ENCODE peak calls at places on chromosomes 1 and 21, in seven cellular contexts. K, Z, O, S, M, B and F are unnamed samples.
A peak's percentile ranks its signal among the peaks of the same experiment; 100 is the strongest.

GRCh38 chr1:184289825-184290550 is 96.8 kb upstream of the C1orf21 start:
- DNase-seq in K (peak; percentile 65), Z (no peak), O (no peak), S (no peak), M (peak; percentile 58), B (no peak), F (no peak)

GRCh38 chr1:95098196-95098595 is 19.0 kb upstream of the TLCD4 start:
- DNase-seq in K (no peak), Z (no peak), O (no peak), S (no peak), M (no peak), B (peak; percentile 49), F (no peak)

GRCh38 chr1:217721692-217722091 is 90.5 kb downstream of the SPATA17 start:
- DNase-seq in K (no peak), Z (no peak), O (no peak), S (no peak), M (no peak), B (no peak), F (no peak)

GRCh38 chr21:46116189-46116845 is 18.4 kb downstream of the COL6A2 start:
- DNase-seq in K (no peak), Z (peak; percentile 12), O (no peak), S (peak; percentile 65), M (no peak), B (no peak), F (no peak)

GRCh38 chr1:231929311-231929710 is 302.7 kb downstream of the DISC1 start:
- DNase-seq in K (no peak), Z (no peak), O (no peak), S (no peak), M (no peak), B (peak; percentile 67), F (no peak)

GRCh38 chr1:180173451-180173850 is 18.8 kb downstream of the QSOX1 start:
- DNase-seq in K (no peak), Z (no peak), O (no peak), S (no peak), M (no peak), B (no peak), F (no peak)

GRCh38 chr1:218816999-218817398 is 356.7 kb upstream of the LYPLAL1 start:
- DNase-seq in K (no peak), Z (no peak), O (no peak), S (no peak), M (no peak), B (no peak), F (no peak)

GRCh38 chr1:65065535-65066378 is 82.2 kb upstream of the AK4 start:
- DNase-seq in K (peak; percentile 65), Z (peak; percentile 35), O (peak; percentile 54), S (no peak), M (no peak), B (no peak), F (peak; percentile 66)

GRCh38 chr1:91201174-91201573 is 179.3 kb upstream of the ZNF644 start:
- DNase-seq in K (no peak), Z (no peak), O (no peak), S (no peak), M (no peak), B (no peak), F (no peak)

GRCh38 chr1:64072089-64072835 is 131.2 kb upstream of the UBE2U start:
- DNase-seq in K (peak; percentile 14), Z (peak; percentile 22), O (peak; percentile 46), S (no peak), M (no peak), B (peak; percentile 29), F (no peak)

GRCh38 chr1:115142616-115143015 is 53.3 kb upstream of the TSPAN2 start:
- DNase-seq in K (no peak), Z (no peak), O (no peak), S (no peak), M (no peak), B (peak; percentile 68), F (no peak)

GRCh38 chr1:68049941-68050878 is at the start of gene DIRAS3:
- DNase-seq in K (peak; percentile 84), Z (no peak), O (no peak), S (no peak), M (no peak), B (peak; percentile 60), F (peak; percentile 66)

GRCh38 chr1:6178751-6179563 is 1.2 kb downstream of the CHD5 start:
- DNase-seq in K (no peak), Z (no peak), O (no peak), S (no peak), M (no peak), B (no peak), F (no peak)

GRCh38 chr1:172906778-172907592 is 143.8 kb downstream of the TNFSF18 start:
- DNase-seq in K (no peak), Z (no peak), O (no peak), S (no peak), M (peak; percentile 66), B (peak; percentile 93), F (no peak)

GRCh38 chr1:233328661-233329498 is 1.4 kb downstream of the MAP3K21 start:
- DNase-seq in K (peak; percentile 43), Z (no peak), O (peak; percentile 29), S (no peak), M (no peak), B (no peak), F (peak; percentile 32)

GRCh38 chr1:233326319-233326994 is 1.1 kb upstream of the MAP3K21 start:
- DNase-seq in K (peak; percentile 53), Z (no peak), O (no peak), S (no peak), M (no peak), B (no peak), F (no peak)

GRCh38 chr1:233323724-233324123 is 3.8 kb upstream of the MAP3K21 start:
- DNase-seq in K (no peak), Z (no peak), O (no peak), S (no peak), M (no peak), B (no peak), F (no peak)

GRCh38 chr1:233327938-233328660 is 575 bp downstream of the MAP3K21 start:
- DNase-seq in K (peak; percentile 36), Z (peak; percentile 20), O (peak; percentile 51), S (no peak), M (peak; percentile 11), B (no peak), F (peak; percentile 45)

DNA sequence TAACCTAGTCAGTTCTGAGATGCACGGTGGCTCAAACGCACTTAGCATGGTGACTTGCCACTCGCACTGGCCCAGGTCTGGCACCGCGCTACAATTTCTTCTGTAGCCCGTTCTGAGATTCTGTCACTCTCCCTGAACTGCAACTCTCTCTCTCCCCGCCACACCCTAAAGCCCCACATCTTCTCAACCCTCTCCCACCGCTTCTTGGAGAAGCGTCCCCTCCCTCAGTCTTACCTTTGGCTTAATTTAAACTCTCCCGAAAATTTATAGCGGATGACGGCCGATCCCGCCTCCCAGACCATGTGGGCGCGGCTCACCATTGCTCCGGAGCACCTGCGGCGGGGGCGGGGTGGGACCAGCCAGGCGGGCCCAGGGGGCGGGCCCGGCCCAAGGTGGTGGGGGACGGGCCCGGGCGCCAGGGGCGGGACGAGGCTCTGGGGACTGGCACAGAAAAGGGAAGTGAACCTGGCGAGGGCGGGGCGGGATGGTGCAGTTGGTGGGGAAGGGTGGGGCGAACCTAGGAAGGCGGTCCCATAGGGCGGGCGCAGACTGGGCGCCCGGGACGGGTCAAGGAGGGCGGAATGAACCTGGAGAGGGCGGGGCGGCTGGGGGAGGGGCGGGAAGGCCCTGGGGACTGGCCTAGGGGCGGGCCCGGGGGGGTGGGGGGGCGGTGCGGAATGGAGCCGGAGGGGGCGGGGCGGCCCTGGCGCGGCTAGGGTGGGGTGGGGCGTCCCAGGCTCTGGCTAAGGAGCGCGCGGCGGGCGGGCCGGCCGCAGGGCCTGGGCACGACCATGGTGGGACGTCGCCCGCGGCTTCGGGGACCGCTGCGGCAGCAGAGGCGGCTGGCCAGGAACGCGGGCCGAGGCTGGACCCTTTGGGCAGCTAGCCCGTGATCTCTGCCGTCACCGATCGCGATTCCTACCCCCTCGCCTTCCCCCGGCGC is at the start of gene MAP3K21:
- DNase-seq in K (peak; percentile 98), Z (peak; percentile 71), O (peak; percentile 98), S (peak; percentile 72), M (peak; percentile 25), B (no peak), F (peak; percentile 99)
- TF ChIP-seq POLR2A in K (peak; percentile 94), Z (no peak), O (no peak), S (no peak), M (no peak), B (no peak), F (peak; percentile 74)

DNA sequence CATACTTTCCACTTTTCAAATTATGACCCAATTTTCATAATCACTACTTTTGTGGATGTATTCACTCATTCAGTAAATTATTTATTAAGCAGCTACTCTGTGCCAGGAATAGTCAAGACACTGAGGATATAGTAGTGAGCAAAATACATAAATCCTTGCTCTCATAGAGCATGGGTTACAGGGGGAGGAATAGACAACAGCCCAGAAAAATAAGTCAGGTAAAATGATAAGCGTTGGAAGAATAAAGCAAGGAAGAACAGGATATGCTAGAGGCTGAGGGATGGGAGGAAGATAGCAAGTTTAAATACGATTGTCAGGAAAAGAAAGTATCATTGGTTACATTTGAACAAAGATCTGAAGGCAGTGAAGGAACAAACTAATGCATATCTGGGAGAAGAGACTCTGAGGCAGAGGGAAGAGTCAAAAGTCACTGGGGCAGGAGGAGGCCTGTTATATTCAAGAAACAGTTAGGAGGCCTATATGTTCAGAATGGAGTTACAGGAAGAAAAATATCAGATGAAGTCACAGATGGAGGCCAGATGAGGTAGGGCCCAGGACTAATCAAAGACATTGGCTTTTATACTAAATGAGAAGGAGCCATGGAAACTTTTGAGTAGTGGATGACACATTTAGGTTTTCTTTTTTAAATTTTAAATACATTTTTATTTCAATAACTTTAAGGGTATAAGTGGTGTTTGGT is 42.9 kb downstream of the SEC22B start:
- DNase-seq in K (no peak), Z (no peak), O (no peak), S (no peak), M (no peak), B (no peak), F (no peak)
- TF ChIP-seq POLR2A in K (no peak), Z (no peak), O (no peak), S (no peak), M (no peak), B (no peak), F (no peak)

DNA sequence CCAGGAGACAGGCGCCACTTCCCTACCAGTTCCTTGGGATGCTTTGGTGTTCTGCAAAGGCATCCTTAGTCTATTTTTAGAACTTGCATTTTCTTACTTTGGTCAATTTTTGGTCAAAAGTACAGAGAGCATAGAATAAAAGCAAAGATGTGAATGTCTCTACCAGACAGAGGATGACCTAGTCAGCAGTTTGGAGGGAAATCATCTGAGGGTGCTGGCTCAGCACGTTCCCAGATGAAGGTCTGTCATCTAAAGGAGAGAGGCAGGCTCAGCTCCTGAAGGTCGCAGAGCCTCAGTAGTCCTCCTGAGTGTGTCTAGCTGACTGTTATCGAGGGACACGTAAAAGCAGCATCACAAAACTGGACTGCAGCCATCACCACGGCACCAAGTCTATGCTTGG is 15.3 kb downstream of the CHRNB2 start:
- DNase-seq in K (no peak), Z (no peak), O (no peak), S (no peak), M (no peak), B (no peak), F (no peak)
- TF ChIP-seq POLR2A in K (no peak), Z (no peak), O (no peak), S (no peak), M (no peak), B (no peak), F (no peak)

DNA sequence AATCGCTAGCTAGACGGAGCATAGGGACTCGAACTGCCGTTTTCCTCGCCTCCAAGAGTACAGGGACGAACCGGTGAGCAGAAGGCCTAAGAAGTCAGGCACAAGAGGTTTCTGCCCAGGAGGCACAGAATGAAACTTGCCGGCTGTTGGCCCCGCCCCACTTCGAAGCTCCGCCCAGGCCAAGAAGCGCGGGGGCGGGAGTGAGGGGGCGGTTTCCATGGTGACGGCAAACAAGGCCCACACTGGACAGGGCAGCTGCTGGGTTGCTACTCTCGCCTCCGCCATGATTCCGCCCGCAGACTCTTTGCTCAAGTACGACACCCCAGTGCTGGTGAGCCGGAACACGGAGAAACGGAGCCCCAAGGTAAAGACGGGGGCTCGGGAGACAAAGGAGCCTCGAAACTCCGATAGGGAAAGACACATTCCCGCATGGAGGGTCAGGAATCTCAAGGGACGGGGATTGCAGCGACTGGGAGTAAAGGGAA is at the start of gene DNALI1:
- DNase-seq in K (peak; percentile 95), Z (peak; percentile 86), O (peak; percentile 93), S (peak; percentile 96), M (peak; percentile 89), B (peak; percentile 88), F (peak; percentile 87)
- TF ChIP-seq POLR2A in K (peak; percentile 35), Z (no peak), O (no peak), S (no peak), M (no peak), B (no peak), F (no peak)